ENCODE peak calls at places on chromosomes 13 and 19, in four cellular contexts. One of them, this sample, is unnamed.

GRCh38 chr19:9854282-9854846 is 19.2 kb downstream of the PIN1 start:
- DNase-seq in DND-41: no peak
- DNase-seq in activated T-helper 1 cell treated with anti-CD3 and anti-CD28 coated beads, Interleukin-12 subunit alpha, Interleukin-12 subunit beta, Interleukin-2, Interleukin-4 antibody, amounts not matched to agents 30 ng/mL and 10 ng/mL and 1 ng/mL, durations not matched to agents 14 hours and 24 hours and 36 hours: no peak
- DNase-seq in stimulated activated CD8-positive, alpha-beta memory T cell treated with anti-CD3 and anti-CD28 coated beads, Interleukin-15, amount 100 ng/mL, for 1 hour: no peak
- DNase-seq in this sample: no peak

GRCh38 chr13:49840266-49840665 is 47.8 kb upstream of the KPNA3 start:
- DNase-seq in DND-41: peak
- DNase-seq in activated T-helper 1 cell treated with anti-CD3 and anti-CD28 coated beads, Interleukin-12 subunit alpha, Interleukin-12 subunit beta, Interleukin-2, Interleukin-4 antibody, amounts not matched to agents 30 ng/mL and 10 ng/mL and 1 ng/mL, durations not matched to agents 14 hours and 24 hours and 36 hours: no peak
- DNase-seq in stimulated activated CD8-positive, alpha-beta memory T cell treated with anti-CD3 and anti-CD28 coated beads, Interleukin-15, amount 100 ng/mL, for 1 hour: no peak
- DNase-seq in this sample: no peak

GRCh38 chr13:49561064-49561410 is 24.3 kb downstream of the RCBTB1 start:
- DNase-seq in DND-41: no peak
- DNase-seq in activated T-helper 1 cell treated with anti-CD3 and anti-CD28 coated beads, Interleukin-12 subunit alpha, Interleukin-12 subunit beta, Interleukin-2, Interleukin-4 antibody, amounts not matched to agents 30 ng/mL and 10 ng/mL and 1 ng/mL, durations not matched to agents 14 hours and 24 hours and 36 hours: no peak
- DNase-seq in stimulated activated CD8-positive, alpha-beta memory T cell treated with anti-CD3 and anti-CD28 coated beads, Interleukin-15, amount 100 ng/mL, for 1 hour: no peak
- DNase-seq in this sample: no peak

GRCh38 chr19:27962260-27962659 is 1250.7 kb downstream of the UQCRFS1 start:
- DNase-seq in DND-41: no peak
- DNase-seq in activated T-helper 1 cell treated with anti-CD3 and anti-CD28 coated beads, Interleukin-12 subunit alpha, Interleukin-12 subunit beta, Interleukin-2, Interleukin-4 antibody, amounts not matched to agents 30 ng/mL and 10 ng/mL and 1 ng/mL, durations not matched to agents 14 hours and 24 hours and 36 hours: no peak
- DNase-seq in stimulated activated CD8-positive, alpha-beta memory T cell treated with anti-CD3 and anti-CD28 coated beads, Interleukin-15, amount 100 ng/mL, for 1 hour: no peak
- DNase-seq in this sample: no peak

GRCh38 chr13:107205318-107206112 is 637.6 kb upstream of the ARGLU1 start:
- DNase-seq in DND-41: peak
- DNase-seq in activated T-helper 1 cell treated with anti-CD3 and anti-CD28 coated beads, Interleukin-12 subunit alpha, Interleukin-12 subunit beta, Interleukin-2, Interleukin-4 antibody, amounts not matched to agents 30 ng/mL and 10 ng/mL and 1 ng/mL, durations not matched to agents 14 hours and 24 hours and 36 hours: peak
- DNase-seq in stimulated activated CD8-positive, alpha-beta memory T cell treated with anti-CD3 and anti-CD28 coated beads, Interleukin-15, amount 100 ng/mL, for 1 hour: peak
- DNase-seq in this sample: no peak

GRCh38 chr13:44236370-44236769 is 137.3 kb upstream of the SERP2 start:
- DNase-seq in DND-41: no peak
- DNase-seq in activated T-helper 1 cell treated with anti-CD3 and anti-CD28 coated beads, Interleukin-12 subunit alpha, Interleukin-12 subunit beta, Interleukin-2, Interleukin-4 antibody, amounts not matched to agents 30 ng/mL and 10 ng/mL and 1 ng/mL, durations not matched to agents 14 hours and 24 hours and 36 hours: no peak
- DNase-seq in stimulated activated CD8-positive, alpha-beta memory T cell treated with anti-CD3 and anti-CD28 coated beads, Interleukin-15, amount 100 ng/mL, for 1 hour: no peak
- DNase-seq in this sample: no peak

GRCh38 chr19:14369399-14370168 is 11.7 kb upstream of the ADGRE5 start:
- DNase-seq in DND-41: no peak
- DNase-seq in activated T-helper 1 cell treated with anti-CD3 and anti-CD28 coated beads, Interleukin-12 subunit alpha, Interleukin-12 subunit beta, Interleukin-2, Interleukin-4 antibody, amounts not matched to agents 30 ng/mL and 10 ng/mL and 1 ng/mL, durations not matched to agents 14 hours and 24 hours and 36 hours: peak
- DNase-seq in stimulated activated CD8-positive, alpha-beta memory T cell treated with anti-CD3 and anti-CD28 coated beads, Interleukin-15, amount 100 ng/mL, for 1 hour: peak
- DNase-seq in this sample: peak

GRCh38 chr13:30920162-30920561 is 12.3 kb upstream of the TEX26 start:
- DNase-seq in DND-41: no peak
- DNase-seq in activated T-helper 1 cell treated with anti-CD3 and anti-CD28 coated beads, Interleukin-12 subunit alpha, Interleukin-12 subunit beta, Interleukin-2, Interleukin-4 antibody, amounts not matched to agents 30 ng/mL and 10 ng/mL and 1 ng/mL, durations not matched to agents 14 hours and 24 hours and 36 hours: no peak
- DNase-seq in stimulated activated CD8-positive, alpha-beta memory T cell treated with anti-CD3 and anti-CD28 coated beads, Interleukin-15, amount 100 ng/mL, for 1 hour: no peak
- DNase-seq in this sample: no peak

GRCh38 chr19:51194527-51195315 is 30.2 kb upstream of the CD33 start:
- DNase-seq in DND-41: no peak
- DNase-seq in activated T-helper 1 cell treated with anti-CD3 and anti-CD28 coated beads, Interleukin-12 subunit alpha, Interleukin-12 subunit beta, Interleukin-2, Interleukin-4 antibody, amounts not matched to agents 30 ng/mL and 10 ng/mL and 1 ng/mL, durations not matched to agents 14 hours and 24 hours and 36 hours: no peak
- DNase-seq in stimulated activated CD8-positive, alpha-beta memory T cell treated with anti-CD3 and anti-CD28 coated beads, Interleukin-15, amount 100 ng/mL, for 1 hour: no peak
- DNase-seq in this sample: no peak

GRCh38 chr19:30339624-30340525 is 32.3 kb upstream of the ZNF536 start:
- DNase-seq in DND-41: no peak
- DNase-seq in activated T-helper 1 cell treated with anti-CD3 and anti-CD28 coated beads, Interleukin-12 subunit alpha, Interleukin-12 subunit beta, Interleukin-2, Interleukin-4 antibody, amounts not matched to agents 30 ng/mL and 10 ng/mL and 1 ng/mL, durations not matched to agents 14 hours and 24 hours and 36 hours: no peak
- DNase-seq in stimulated activated CD8-positive, alpha-beta memory T cell treated with anti-CD3 and anti-CD28 coated beads, Interleukin-15, amount 100 ng/mL, for 1 hour: no peak
- DNase-seq in this sample: no peak

GRCh38 chr13:36531746-36532486 is 99.6 kb downstream of the CCNA1 start:
- DNase-seq in DND-41: no peak
- DNase-seq in activated T-helper 1 cell treated with anti-CD3 and anti-CD28 coated beads, Interleukin-12 subunit alpha, Interleukin-12 subunit beta, Interleukin-2, Interleukin-4 antibody, amounts not matched to agents 30 ng/mL and 10 ng/mL and 1 ng/mL, durations not matched to agents 14 hours and 24 hours and 36 hours: no peak
- DNase-seq in stimulated activated CD8-positive, alpha-beta memory T cell treated with anti-CD3 and anti-CD28 coated beads, Interleukin-15, amount 100 ng/mL, for 1 hour: no peak
- DNase-seq in this sample: no peak

GRCh38 chr19:16034958-16035560 is 41.2 kb upstream of the TPM4 start:
- DNase-seq in DND-41: no peak
- DNase-seq in activated T-helper 1 cell treated with anti-CD3 and anti-CD28 coated beads, Interleukin-12 subunit alpha, Interleukin-12 subunit beta, Interleukin-2, Interleukin-4 antibody, amounts not matched to agents 30 ng/mL and 10 ng/mL and 1 ng/mL, durations not matched to agents 14 hours and 24 hours and 36 hours: no peak
- DNase-seq in stimulated activated CD8-positive, alpha-beta memory T cell treated with anti-CD3 and anti-CD28 coated beads, Interleukin-15, amount 100 ng/mL, for 1 hour: no peak
- DNase-seq in this sample: no peak

GRCh38 chr13:19845758-19846157 is 17.7 kb downstream of the ZMYM5 start:
- DNase-seq in DND-41: no peak
- DNase-seq in activated T-helper 1 cell treated with anti-CD3 and anti-CD28 coated beads, Interleukin-12 subunit alpha, Interleukin-12 subunit beta, Interleukin-2, Interleukin-4 antibody, amounts not matched to agents 30 ng/mL and 10 ng/mL and 1 ng/mL, durations not matched to agents 14 hours and 24 hours and 36 hours: no peak
- DNase-seq in stimulated activated CD8-positive, alpha-beta memory T cell treated with anti-CD3 and anti-CD28 coated beads, Interleukin-15, amount 100 ng/mL, for 1 hour: no peak
- DNase-seq in this sample: no peak

GRCh38 chr13:59356607-59357006 is 807.1 kb downstream of the DIAPH3 start:
- DNase-seq in DND-41: no peak
- DNase-seq in activated T-helper 1 cell treated with anti-CD3 and anti-CD28 coated beads, Interleukin-12 subunit alpha, Interleukin-12 subunit beta, Interleukin-2, Interleukin-4 antibody, amounts not matched to agents 30 ng/mL and 10 ng/mL and 1 ng/mL, durations not matched to agents 14 hours and 24 hours and 36 hours: no peak
- DNase-seq in stimulated activated CD8-positive, alpha-beta memory T cell treated with anti-CD3 and anti-CD28 coated beads, Interleukin-15, amount 100 ng/mL, for 1 hour: no peak
- DNase-seq in this sample: no peak

GRCh38 chr19:44684892-44685847 is 13.8 kb upstream of the CEACAM16 start:
- DNase-seq in DND-41: peak
- DNase-seq in activated T-helper 1 cell treated with anti-CD3 and anti-CD28 coated beads, Interleukin-12 subunit alpha, Interleukin-12 subunit beta, Interleukin-2, Interleukin-4 antibody, amounts not matched to agents 30 ng/mL and 10 ng/mL and 1 ng/mL, durations not matched to agents 14 hours and 24 hours and 36 hours: no peak
- DNase-seq in stimulated activated CD8-positive, alpha-beta memory T cell treated with anti-CD3 and anti-CD28 coated beads, Interleukin-15, amount 100 ng/mL, for 1 hour: no peak
- DNase-seq in this sample: no peak

GRCh38 chr13:40503966-40504591 is 162.4 kb downstream of the FOXO1 start:
- DNase-seq in DND-41: no peak
- DNase-seq in activated T-helper 1 cell treated with anti-CD3 and anti-CD28 coated beads, Interleukin-12 subunit alpha, Interleukin-12 subunit beta, Interleukin-2, Interleukin-4 antibody, amounts not matched to agents 30 ng/mL and 10 ng/mL and 1 ng/mL, durations not matched to agents 14 hours and 24 hours and 36 hours: no peak
- DNase-seq in stimulated activated CD8-positive, alpha-beta memory T cell treated with anti-CD3 and anti-CD28 coated beads, Interleukin-15, amount 100 ng/mL, for 1 hour: no peak
- DNase-seq in this sample: no peak

GRCh38 chr19:1016647-1017114 is 4.2 kb downstream of the TMEM259 start:
- DNase-seq in DND-41: no peak
- DNase-seq in activated T-helper 1 cell treated with anti-CD3 and anti-CD28 coated beads, Interleukin-12 subunit alpha, Interleukin-12 subunit beta, Interleukin-2, Interleukin-4 antibody, amounts not matched to agents 30 ng/mL and 10 ng/mL and 1 ng/mL, durations not matched to agents 14 hours and 24 hours and 36 hours: no peak
- DNase-seq in stimulated activated CD8-positive, alpha-beta memory T cell treated with anti-CD3 and anti-CD28 coated beads, Interleukin-15, amount 100 ng/mL, for 1 hour: no peak
- DNase-seq in this sample: no peak

GRCh38 chr19:55679343-55680257 is 4.6 kb downstream of the EPN1 start:
- DNase-seq in DND-41: no peak
- DNase-seq in activated T-helper 1 cell treated with anti-CD3 and anti-CD28 coated beads, Interleukin-12 subunit alpha, Interleukin-12 subunit beta, Interleukin-2, Interleukin-4 antibody, amounts not matched to agents 30 ng/mL and 10 ng/mL and 1 ng/mL, durations not matched to agents 14 hours and 24 hours and 36 hours: no peak
- DNase-seq in stimulated activated CD8-positive, alpha-beta memory T cell treated with anti-CD3 and anti-CD28 coated beads, Interleukin-15, amount 100 ng/mL, for 1 hour: no peak
- DNase-seq in this sample: no peak

GRCh38 chr19:18289471-18290066 is 8.1 kb upstream of the JUND start:
- DNase-seq in DND-41: no peak
- DNase-seq in activated T-helper 1 cell treated with anti-CD3 and anti-CD28 coated beads, Interleukin-12 subunit alpha, Interleukin-12 subunit beta, Interleukin-2, Interleukin-4 antibody, amounts not matched to agents 30 ng/mL and 10 ng/mL and 1 ng/mL, durations not matched to agents 14 hours and 24 hours and 36 hours: no peak
- DNase-seq in stimulated activated CD8-positive, alpha-beta memory T cell treated with anti-CD3 and anti-CD28 coated beads, Interleukin-15, amount 100 ng/mL, for 1 hour: no peak
- DNase-seq in this sample: no peak